ENCODE peak calls at places on chromosomes 12 and 14, in five cellular contexts. X, T, S, F and C are unnamed samples.

GRCh38 chr12:21656931-21657335 is 709 bp downstream of the LDHB start:
- DNase-seq in X (no peak), T (peak), S (peak), F (peak), C (no peak)

GRCh38 chr12:82461851-82462250 is 103.5 kb downstream of the METTL25 start:
- DNase-seq in X (no peak), T (no peak), S (no peak), F (no peak), C (no peak)

GRCh38 chr14:72291908-72292688 is 359.9 kb downstream of the RGS6 start:
- DNase-seq in X (no peak), T (no peak), S (peak), F (no peak), C (peak)

GRCh38 chr12:56278905-56279304 is 12.2 kb downstream of the COQ10A start:
- DNase-seq in X (no peak), T (no peak), S (no peak), F (no peak), C (no peak)

GRCh38 chr12:171276-171675 is 42.7 kb downstream of the SLC6A12 start:
- DNase-seq in X (no peak), T (no peak), S (no peak), F (no peak), C (no peak)

GRCh38 chr12:116196752-116197718 is 80.5 kb downstream of the MED13L start:
- DNase-seq in X (no peak), T (no peak), S (no peak), F (no peak), C (no peak)

GRCh38 chr12:131408484-131408883 is 302.4 kb upstream of the SFSWAP start:
- DNase-seq in X (no peak), T (no peak), S (no peak), F (no peak), C (no peak)

GRCh38 chr14:30906752-30907658 is 32.6 kb downstream of the COCH start:
- DNase-seq in X (no peak), T (no peak), S (no peak), F (no peak), C (no peak)

GRCh38 chr14:99758915-99759545 is 34.2 kb upstream of the EML1 start:
- DNase-seq in X (no peak), T (no peak), S (no peak), F (no peak), C (no peak)

GRCh38 chr12:109518820-109519665 is 41.6 kb downstream of the UBE3B start:
- DNase-seq in X (no peak), T (peak), S (peak), F (peak), C (peak)

GRCh38 chr12:7197846-7198245 is 8.4 kb downstream of the PEX5 start:
- DNase-seq in X (no peak), T (no peak), S (no peak), F (no peak), C (no peak)

GRCh38 chr14:69101331-69101826 is 51.5 kb downstream of the DCAF5 start:
- DNase-seq in X (no peak), T (peak), S (no peak), F (no peak), C (peak)

GRCh38 chr12:68118096-68118755 is 41.3 kb downstream of the IFNG start:
- DNase-seq in X (no peak), T (no peak), S (peak), F (no peak), C (no peak)

GRCh38 chr12:123546281-123546680 is 12.8 kb upstream of the RILPL1 start:
- DNase-seq in X (no peak), T (no peak), S (peak), F (no peak), C (no peak)

GRCh38 chr14:45526715-45527549 is 273.9 kb upstream of the MIS18BP1 start:
- DNase-seq in X (peak), T (no peak), S (peak), F (peak), C (no peak)

GRCh38 chr12:121144416-121144914 is 11.8 kb downstream of the P2RX7 start:
- DNase-seq in X (no peak), T (no peak), S (no peak), F (no peak), C (no peak)

GRCh38 chr14:76720382-76720813 is 40.9 kb upstream of the VASH1 start:
- DNase-seq in X (peak), T (peak), S (peak), F (peak), C (peak)

GRCh38 chr14:96554315-96554910 is 52.2 kb downstream of the PAPOLA start:
- DNase-seq in X (no peak), T (no peak), S (no peak), F (no peak), C (no peak)

GRCh38 chr12:5794156-5794555 is 150.9 kb downstream of the ANO2 start:
- DNase-seq in X (no peak), T (no peak), S (peak), F (no peak), C (no peak)

GRCh38 chr12:91958816-91959215 is 186.8 kb downstream of the BTG1 start:
- DNase-seq in X (no peak), T (no peak), S (no peak), F (no peak), C (no peak)

GRCh38 chr14:82387699-82388098 is 854.0 kb upstream of the SEL1L start:
- DNase-seq in X (no peak), T (no peak), S (no peak), F (no peak), C (no peak)

GRCh38 chr12:101097829-101098580 is 112.0 kb downstream of the SLC5A8 start:
- DNase-seq in X (no peak), T (no peak), S (no peak), F (no peak), C (no peak)

GRCh38 chr12:103672401-103673119 is 85.5 kb downstream of the STAB2 start:
- DNase-seq in X (no peak), T (no peak), S (no peak), F (no peak), C (no peak)

GRCh38 chr14:92573761-92574498 is 60.3 kb downstream of the RIN3 start:
- DNase-seq in X (no peak), T (no peak), S (no peak), F (no peak), C (no peak)

GRCh38 chr12:108542320-108542719 is 18.7 kb downstream of the SART3 start:
- DNase-seq in X (no peak), T (no peak), S (peak), F (no peak), C (no peak)

GRCh38 chr14:61466905-61467280 is 145.5 kb downstream of the PRKCH start:
- DNase-seq in X (no peak), T (no peak), S (no peak), F (no peak), C (no peak)

GRCh38 chr14:102095871-102096568 is 9.2 kb upstream of the HSP90AA1 start:
- DNase-seq in X (no peak), T (no peak), S (peak), F (no peak), C (no peak)

GRCh38 chr12:122423258-122424165 is 1.0 kb upstream of the CLIP1 start:
- DNase-seq in X (no peak), T (no peak), S (peak), F (peak), C (peak)

GRCh38 chr14:69640931-69641330 is 29.5 kb downstream of the SUSD6 start:
- DNase-seq in X (no peak), T (no peak), S (no peak), F (no peak), C (no peak)

GRCh38 chr12:111448266-111448830 is 42.6 kb downstream of the SH2B3 start:
- DNase-seq in X (no peak), T (no peak), S (peak), F (no peak), C (no peak)

GRCh38 chr12:2111816-2112215 is 59.0 kb downstream of the CACNA1C start:
- DNase-seq in X (no peak), T (no peak), S (no peak), F (no peak), C (no peak)

GRCh38 chr14:54625158-54625557 is 58.2 kb downstream of the SAMD4A start:
- DNase-seq in X (no peak), T (no peak), S (no peak), F (no peak), C (no peak)

DNA sequence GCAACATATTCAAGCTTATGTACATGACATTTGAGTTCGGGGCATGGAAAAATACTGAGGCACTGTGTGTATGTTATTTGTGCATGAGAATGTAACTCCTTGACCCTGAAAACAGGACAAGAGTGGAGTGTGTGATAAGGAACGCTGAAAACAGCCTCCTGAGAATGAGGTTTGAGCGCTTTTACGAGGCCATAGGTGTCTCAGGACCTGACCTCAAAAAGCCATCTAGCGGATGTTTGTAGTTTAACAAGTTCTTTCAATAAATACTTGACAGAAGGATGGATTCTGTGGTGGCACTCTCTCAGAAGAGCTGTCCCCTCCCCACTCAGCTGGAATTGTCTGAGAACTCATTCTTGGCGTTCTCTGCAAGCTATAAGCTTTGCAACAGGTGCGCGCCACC is 350.5 kb upstream of the TMTC1 start:
- DNase-seq in X (no peak), T (no peak), S (peak), F (no peak), C (no peak)
- H3K27ac ChIP-seq in X (no peak), T (no peak), S (no peak), F (no peak), C (no peak)

DNA sequence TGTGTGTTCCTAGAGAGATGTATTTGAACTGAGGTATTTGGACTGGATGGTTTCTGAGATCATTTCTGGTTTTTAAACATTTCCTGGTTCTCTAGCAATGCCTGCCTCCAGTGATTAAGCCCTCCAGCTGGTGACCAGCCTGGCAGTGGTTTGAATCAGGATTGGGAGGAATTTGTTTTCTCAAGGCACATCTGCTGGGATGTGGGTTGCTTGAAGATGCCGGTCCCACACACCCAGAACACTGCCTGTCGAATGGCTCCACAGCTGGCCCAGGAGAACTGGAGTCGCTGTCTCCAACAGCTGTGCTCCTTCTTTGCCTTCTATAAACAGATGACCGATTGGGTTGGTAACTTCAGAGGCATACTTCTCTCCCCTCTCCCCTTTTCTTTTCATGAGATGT is 258.0 kb upstream of the DDHD1 start:
- DNase-seq in X (no peak), T (no peak), S (no peak), F (no peak), C (no peak)
- H3K27ac ChIP-seq in X (no peak), T (no peak), S (no peak), F (no peak), C (no peak)

GRCh38 chr12:32516230-32516629 is 116.9 kb downstream of the FGD4 start:
- DNase-seq in X (no peak), T (no peak), S (no peak), F (no peak), C (no peak)
- H3K27ac ChIP-seq in X (no peak), T (no peak), S (no peak), F (no peak), C (no peak)

DNA sequence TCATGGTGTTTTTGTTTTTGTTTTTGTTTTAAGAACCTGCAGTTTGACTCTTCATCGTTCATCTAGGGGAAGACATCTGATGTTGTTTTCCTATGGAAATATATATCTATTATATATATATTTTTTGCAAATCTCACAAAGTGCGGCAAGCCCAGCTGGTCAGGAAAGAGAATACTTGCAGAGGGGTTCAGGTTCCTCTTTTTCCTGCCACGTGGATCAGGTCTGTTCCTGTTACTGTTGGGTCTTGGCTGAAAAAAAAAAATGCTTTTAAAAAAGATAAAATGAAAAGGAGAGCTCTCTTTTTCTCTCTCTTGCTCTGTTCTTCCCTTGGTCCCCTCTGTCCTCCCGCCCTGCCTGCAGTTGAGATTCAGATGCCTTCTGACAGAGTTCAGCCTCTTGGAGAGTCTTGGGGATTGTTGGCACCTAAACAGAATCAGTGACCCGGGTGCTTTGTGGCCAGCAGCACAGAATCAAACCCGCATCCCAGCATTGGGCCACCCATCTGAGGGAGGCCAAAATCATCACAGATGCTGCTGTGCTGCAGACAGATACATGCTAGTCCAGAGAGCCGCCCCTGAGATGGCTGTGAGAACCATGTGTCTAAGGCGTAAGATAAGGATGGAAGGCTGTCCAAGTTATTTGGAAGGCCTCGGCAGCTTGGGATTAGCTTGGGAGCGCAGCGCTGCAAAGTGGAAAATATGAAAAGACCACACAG is 179.2 kb upstream of the BCL2L14 start:
- DNase-seq in X (no peak), T (no peak), S (no peak), F (peak), C (peak)
- H3K27ac ChIP-seq in X (no peak), T (no peak), S (no peak), F (no peak), C (peak)

GRCh38 chr12:49403887-49404517 is 36.7 kb downstream of the SPATS2 start:
- DNase-seq in X (no peak), T (no peak), S (no peak), F (no peak), C (no peak)
- H3K27ac ChIP-seq in X (no peak), T (no peak), S (no peak), F (no peak), C (no peak)

GRCh38 chr12:89237763-89238162 is 114.5 kb downstream of the DUSP6 start:
- DNase-seq in X (no peak), T (no peak), S (no peak), F (no peak), C (no peak)

GRCh38 chr12:89236237-89236636 is 116.1 kb downstream of the DUSP6 start:
- DNase-seq in X (no peak), T (no peak), S (no peak), F (no peak), C (no peak)

GRCh38 chr12:89236748-89237428 is 115.4 kb downstream of the DUSP6 start:
- DNase-seq in X (no peak), T (no peak), S (no peak), F (no peak), C (no peak)

GRCh38 chr12:89234324-89235114 is 117.8 kb downstream of the DUSP6 start:
- DNase-seq in X (no peak), T (no peak), S (no peak), F (no peak), C (no peak)

GRCh38 chr12:89235189-89235993 is 116.9 kb downstream of the DUSP6 start:
- DNase-seq in X (no peak), T (no peak), S (no peak), F (no peak), C (no peak)
- H3K27ac ChIP-seq in X (no peak), T (no peak), S (no peak), F (no peak), C (no peak)

GRCh38 chr14:52129733-52130132 is 60.9 kb upstream of the NID2 start:
- DNase-seq in X (no peak), T (peak), S (no peak), F (no peak), C (no peak)

GRCh38 chr14:52125885-52126284 is 57.0 kb upstream of the NID2 start:
- DNase-seq in X (no peak), T (no peak), S (no peak), F (no peak), C (no peak)

GRCh38 chr14:52131640-52132320 is 62.9 kb upstream of the NID2 start:
- DNase-seq in X (peak), T (peak), S (peak), F (peak), C (peak)
- H3K27ac ChIP-seq in X (no peak), T (no peak), S (no peak), F (no peak), C (no peak)

DNA sequence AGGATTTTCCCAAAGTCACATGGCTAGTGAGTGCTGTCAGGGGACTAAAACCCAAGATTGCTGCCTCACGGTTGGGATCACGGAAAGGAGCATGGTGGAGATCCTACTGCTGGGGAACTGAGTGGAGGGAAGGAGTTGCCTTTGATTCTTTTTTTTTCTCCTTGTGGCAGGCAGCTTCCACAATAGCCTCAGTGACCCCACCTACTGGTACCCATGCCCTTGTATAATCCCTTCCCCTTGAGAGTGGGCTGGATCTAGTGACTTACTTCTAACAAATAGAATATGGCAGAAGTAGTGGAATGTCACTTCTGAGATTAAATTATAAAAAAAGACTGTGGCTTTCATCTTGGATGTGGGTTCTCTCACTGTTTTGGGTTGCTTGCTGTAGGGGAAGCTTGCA is 135.7 kb downstream of the DICER1 start:
- DNase-seq in X (no peak), T (no peak), S (peak), F (no peak), C (no peak)
- H3K27ac ChIP-seq in X (no peak), T (no peak), S (no peak), F (no peak), C (no peak)